ENCODE peak calls at places on chromosomes 12 and 14, in four cellular contexts. One of them, this sample, is unnamed.

GRCh38 chr12:56020437-56021189 is at the start of gene IKZF4:
- DNase-seq in stimulated activated naive CD8-positive, alpha-beta T cell treated with anti-CD3 and anti-CD28 coated beads, Interleukin-15, Interleukin-2, amounts not matched to agents 100 U/mL and 50 U/mL, for 24 hours: peak
- DNase-seq in activated B cell treated with CpG ODN at 0.5 μM for 24 hours: no peak
- DNase-seq in PC-3: no peak
- DNase-seq in this sample: no peak

GRCh38 chr12:29591140-29592020 is 93.9 kb upstream of the OVCH1 start:
- DNase-seq in stimulated activated naive CD8-positive, alpha-beta T cell treated with anti-CD3 and anti-CD28 coated beads, Interleukin-15, Interleukin-2, amounts not matched to agents 100 U/mL and 50 U/mL, for 24 hours: no peak
- DNase-seq in activated B cell treated with CpG ODN at 0.5 μM for 24 hours: no peak
- DNase-seq in PC-3: no peak
- DNase-seq in this sample: no peak

GRCh38 chr14:35254736-35255135 is 37.4 kb upstream of the PSMA6 start:
- DNase-seq in stimulated activated naive CD8-positive, alpha-beta T cell treated with anti-CD3 and anti-CD28 coated beads, Interleukin-15, Interleukin-2, amounts not matched to agents 100 U/mL and 50 U/mL, for 24 hours: peak
- DNase-seq in activated B cell treated with CpG ODN at 0.5 μM for 24 hours: no peak
- DNase-seq in PC-3: no peak
- DNase-seq in this sample: no peak

GRCh38 chr12:14768823-14769405 is 34.4 kb downstream of the WBP11 start:
- DNase-seq in stimulated activated naive CD8-positive, alpha-beta T cell treated with anti-CD3 and anti-CD28 coated beads, Interleukin-15, Interleukin-2, amounts not matched to agents 100 U/mL and 50 U/mL, for 24 hours: peak
- DNase-seq in activated B cell treated with CpG ODN at 0.5 μM for 24 hours: no peak
- DNase-seq in PC-3: peak
- DNase-seq in this sample: no peak

GRCh38 chr12:87302126-87302732 is 727.0 kb downstream of the C12orf50 start:
- DNase-seq in stimulated activated naive CD8-positive, alpha-beta T cell treated with anti-CD3 and anti-CD28 coated beads, Interleukin-15, Interleukin-2, amounts not matched to agents 100 U/mL and 50 U/mL, for 24 hours: no peak
- DNase-seq in activated B cell treated with CpG ODN at 0.5 μM for 24 hours: no peak
- DNase-seq in PC-3: no peak
- DNase-seq in this sample: no peak

GRCh38 chr14:58822856-58823255 is 185.1 kb downstream of the DACT1 start:
- DNase-seq in stimulated activated naive CD8-positive, alpha-beta T cell treated with anti-CD3 and anti-CD28 coated beads, Interleukin-15, Interleukin-2, amounts not matched to agents 100 U/mL and 50 U/mL, for 24 hours: no peak
- DNase-seq in activated B cell treated with CpG ODN at 0.5 μM for 24 hours: no peak
- DNase-seq in PC-3: no peak
- DNase-seq in this sample: no peak

GRCh38 chr12:3542911-3543310 is 51.9 kb downstream of the PRMT8 start:
- DNase-seq in stimulated activated naive CD8-positive, alpha-beta T cell treated with anti-CD3 and anti-CD28 coated beads, Interleukin-15, Interleukin-2, amounts not matched to agents 100 U/mL and 50 U/mL, for 24 hours: no peak
- DNase-seq in activated B cell treated with CpG ODN at 0.5 μM for 24 hours: no peak
- DNase-seq in PC-3: peak
- DNase-seq in this sample: no peak

GRCh38 chr14:79018846-79019245 is 848.7 kb downstream of the NRXN3 start:
- DNase-seq in stimulated activated naive CD8-positive, alpha-beta T cell treated with anti-CD3 and anti-CD28 coated beads, Interleukin-15, Interleukin-2, amounts not matched to agents 100 U/mL and 50 U/mL, for 24 hours: no peak
- DNase-seq in activated B cell treated with CpG ODN at 0.5 μM for 24 hours: no peak
- DNase-seq in PC-3: peak
- DNase-seq in this sample: no peak

GRCh38 chr12:122062832-122063690 is 15.5 kb upstream of the MLXIP start:
- DNase-seq in stimulated activated naive CD8-positive, alpha-beta T cell treated with anti-CD3 and anti-CD28 coated beads, Interleukin-15, Interleukin-2, amounts not matched to agents 100 U/mL and 50 U/mL, for 24 hours: no peak
- DNase-seq in activated B cell treated with CpG ODN at 0.5 μM for 24 hours: no peak
- DNase-seq in PC-3: peak
- DNase-seq in this sample: no peak

GRCh38 chr12:563250-563781 is 99.9 kb downstream of the NINJ2 start:
- DNase-seq in stimulated activated naive CD8-positive, alpha-beta T cell treated with anti-CD3 and anti-CD28 coated beads, Interleukin-15, Interleukin-2, amounts not matched to agents 100 U/mL and 50 U/mL, for 24 hours: peak
- DNase-seq in activated B cell treated with CpG ODN at 0.5 μM for 24 hours: no peak
- DNase-seq in PC-3: no peak
- DNase-seq in this sample: peak

GRCh38 chr12:94561943-94562411 is 88.4 kb downstream of the TMCC3 start:
- DNase-seq in stimulated activated naive CD8-positive, alpha-beta T cell treated with anti-CD3 and anti-CD28 coated beads, Interleukin-15, Interleukin-2, amounts not matched to agents 100 U/mL and 50 U/mL, for 24 hours: no peak
- DNase-seq in activated B cell treated with CpG ODN at 0.5 μM for 24 hours: no peak
- DNase-seq in PC-3: peak
- DNase-seq in this sample: no peak

GRCh38 chr12:32198555-32198954 is 91.9 kb downstream of the BICD1 start:
- DNase-seq in stimulated activated naive CD8-positive, alpha-beta T cell treated with anti-CD3 and anti-CD28 coated beads, Interleukin-15, Interleukin-2, amounts not matched to agents 100 U/mL and 50 U/mL, for 24 hours: no peak
- DNase-seq in activated B cell treated with CpG ODN at 0.5 μM for 24 hours: no peak
- DNase-seq in PC-3: peak
- DNase-seq in this sample: no peak

GRCh38 chr12:77998236-77998786 is 167.6 kb downstream of the NAV3 start:
- DNase-seq in stimulated activated naive CD8-positive, alpha-beta T cell treated with anti-CD3 and anti-CD28 coated beads, Interleukin-15, Interleukin-2, amounts not matched to agents 100 U/mL and 50 U/mL, for 24 hours: no peak
- DNase-seq in activated B cell treated with CpG ODN at 0.5 μM for 24 hours: no peak
- DNase-seq in PC-3: no peak
- DNase-seq in this sample: no peak

GRCh38 chr14:100048786-100049185 is 16.4 kb upstream of the EVL start:
- DNase-seq in stimulated activated naive CD8-positive, alpha-beta T cell treated with anti-CD3 and anti-CD28 coated beads, Interleukin-15, Interleukin-2, amounts not matched to agents 100 U/mL and 50 U/mL, for 24 hours: peak
- DNase-seq in activated B cell treated with CpG ODN at 0.5 μM for 24 hours: no peak
- DNase-seq in PC-3: no peak
- DNase-seq in this sample: no peak

GRCh38 chr14:73723799-73724621 is 9.8 kb upstream of the PNMA1 start:
- DNase-seq in stimulated activated naive CD8-positive, alpha-beta T cell treated with anti-CD3 and anti-CD28 coated beads, Interleukin-15, Interleukin-2, amounts not matched to agents 100 U/mL and 50 U/mL, for 24 hours: no peak
- DNase-seq in activated B cell treated with CpG ODN at 0.5 μM for 24 hours: no peak
- DNase-seq in PC-3: peak
- DNase-seq in this sample: peak

GRCh38 chr14:91078095-91078737 is 17.8 kb upstream of the RPS6KA5 start:
- DNase-seq in stimulated activated naive CD8-positive, alpha-beta T cell treated with anti-CD3 and anti-CD28 coated beads, Interleukin-15, Interleukin-2, amounts not matched to agents 100 U/mL and 50 U/mL, for 24 hours: peak
- DNase-seq in activated B cell treated with CpG ODN at 0.5 μM for 24 hours: no peak
- DNase-seq in PC-3: no peak
- DNase-seq in this sample: no peak

GRCh38 chr14:104298458-104298857 is 160.1 kb downstream of the KIF26A start:
- DNase-seq in stimulated activated naive CD8-positive, alpha-beta T cell treated with anti-CD3 and anti-CD28 coated beads, Interleukin-15, Interleukin-2, amounts not matched to agents 100 U/mL and 50 U/mL, for 24 hours: no peak
- DNase-seq in activated B cell treated with CpG ODN at 0.5 μM for 24 hours: no peak
- DNase-seq in PC-3: no peak
- DNase-seq in this sample: no peak

GRCh38 chr14:99410019-99410418 is 70.6 kb downstream of the SETD3 start:
- DNase-seq in stimulated activated naive CD8-positive, alpha-beta T cell treated with anti-CD3 and anti-CD28 coated beads, Interleukin-15, Interleukin-2, amounts not matched to agents 100 U/mL and 50 U/mL, for 24 hours: no peak
- DNase-seq in activated B cell treated with CpG ODN at 0.5 μM for 24 hours: no peak
- DNase-seq in PC-3: no peak
- DNase-seq in this sample: no peak

GRCh38 chr12:52093346-52093745 is 13.8 kb downstream of the SMIM41 start:
- DNase-seq in stimulated activated naive CD8-positive, alpha-beta T cell treated with anti-CD3 and anti-CD28 coated beads, Interleukin-15, Interleukin-2, amounts not matched to agents 100 U/mL and 50 U/mL, for 24 hours: no peak
- DNase-seq in activated B cell treated with CpG ODN at 0.5 μM for 24 hours: no peak
- DNase-seq in PC-3: no peak
- DNase-seq in this sample: no peak

GRCh38 chr12:130384234-130384633 is 46.5 kb downstream of the PIWIL1 start:
- DNase-seq in stimulated activated naive CD8-positive, alpha-beta T cell treated with anti-CD3 and anti-CD28 coated beads, Interleukin-15, Interleukin-2, amounts not matched to agents 100 U/mL and 50 U/mL, for 24 hours: no peak
- DNase-seq in activated B cell treated with CpG ODN at 0.5 μM for 24 hours: no peak
- DNase-seq in PC-3: no peak
- DNase-seq in this sample: no peak

GRCh38 chr14:50347521-50347920 is 35.4 kb downstream of the DMAC2L start:
- DNase-seq in stimulated activated naive CD8-positive, alpha-beta T cell treated with anti-CD3 and anti-CD28 coated beads, Interleukin-15, Interleukin-2, amounts not matched to agents 100 U/mL and 50 U/mL, for 24 hours: no peak
- DNase-seq in activated B cell treated with CpG ODN at 0.5 μM for 24 hours: no peak
- DNase-seq in PC-3: peak
- DNase-seq in this sample: no peak

GRCh38 chr12:113173081-113173698 is 12.1 kb downstream of the DDX54 start:
- DNase-seq in stimulated activated naive CD8-positive, alpha-beta T cell treated with anti-CD3 and anti-CD28 coated beads, Interleukin-15, Interleukin-2, amounts not matched to agents 100 U/mL and 50 U/mL, for 24 hours: no peak
- DNase-seq in activated B cell treated with CpG ODN at 0.5 μM for 24 hours: no peak
- DNase-seq in PC-3: no peak
- DNase-seq in this sample: no peak

GRCh38 chr14:85257287-85257686 is 272.7 kb upstream of the FLRT2 start:
- DNase-seq in stimulated activated naive CD8-positive, alpha-beta T cell treated with anti-CD3 and anti-CD28 coated beads, Interleukin-15, Interleukin-2, amounts not matched to agents 100 U/mL and 50 U/mL, for 24 hours: no peak
- DNase-seq in activated B cell treated with CpG ODN at 0.5 μM for 24 hours: no peak
- DNase-seq in PC-3: no peak
- DNase-seq in this sample: no peak

GRCh38 chr12:69022674-69023073 is 89.7 kb upstream of the CPM start:
- DNase-seq in stimulated activated naive CD8-positive, alpha-beta T cell treated with anti-CD3 and anti-CD28 coated beads, Interleukin-15, Interleukin-2, amounts not matched to agents 100 U/mL and 50 U/mL, for 24 hours: no peak
- DNase-seq in activated B cell treated with CpG ODN at 0.5 μM for 24 hours: no peak
- DNase-seq in PC-3: no peak
- DNase-seq in this sample: no peak

GRCh38 chr14:24316597-24316950 is 5.3 kb downstream of the LTB4R start:
- DNase-seq in stimulated activated naive CD8-positive, alpha-beta T cell treated with anti-CD3 and anti-CD28 coated beads, Interleukin-15, Interleukin-2, amounts not matched to agents 100 U/mL and 50 U/mL, for 24 hours: no peak
- DNase-seq in activated B cell treated with CpG ODN at 0.5 μM for 24 hours: no peak
- DNase-seq in PC-3: no peak
- DNase-seq in this sample: no peak

GRCh38 chr12:104603545-104603973 is 146.8 kb downstream of the CHST11 start:
- DNase-seq in stimulated activated naive CD8-positive, alpha-beta T cell treated with anti-CD3 and anti-CD28 coated beads, Interleukin-15, Interleukin-2, amounts not matched to agents 100 U/mL and 50 U/mL, for 24 hours: no peak
- DNase-seq in activated B cell treated with CpG ODN at 0.5 μM for 24 hours: no peak
- DNase-seq in PC-3: peak
- DNase-seq in this sample: no peak

GRCh38 chr12:51886021-51886710 is 1.7 kb upstream of the ANKRD33 start:
- DNase-seq in stimulated activated naive CD8-positive, alpha-beta T cell treated with anti-CD3 and anti-CD28 coated beads, Interleukin-15, Interleukin-2, amounts not matched to agents 100 U/mL and 50 U/mL, for 24 hours: peak
- DNase-seq in activated B cell treated with CpG ODN at 0.5 μM for 24 hours: no peak
- DNase-seq in PC-3: peak
- DNase-seq in this sample: peak

GRCh38 chr12:39616251-39616650 is 3.4 kb downstream of the ABCD2 start:
- DNase-seq in stimulated activated naive CD8-positive, alpha-beta T cell treated with anti-CD3 and anti-CD28 coated beads, Interleukin-15, Interleukin-2, amounts not matched to agents 100 U/mL and 50 U/mL, for 24 hours: no peak
- DNase-seq in activated B cell treated with CpG ODN at 0.5 μM for 24 hours: no peak
- DNase-seq in PC-3: no peak
- DNase-seq in this sample: no peak

GRCh38 chr12:24596768-24597388 is 352.0 kb downstream of the BCAT1 start:
- DNase-seq in stimulated activated naive CD8-positive, alpha-beta T cell treated with anti-CD3 and anti-CD28 coated beads, Interleukin-15, Interleukin-2, amounts not matched to agents 100 U/mL and 50 U/mL, for 24 hours: no peak
- DNase-seq in activated B cell treated with CpG ODN at 0.5 μM for 24 hours: no peak
- DNase-seq in PC-3: peak
- DNase-seq in this sample: peak

GRCh38 chr12:2501464-2502181 is 293.1 kb upstream of the FKBP4 start:
- DNase-seq in stimulated activated naive CD8-positive, alpha-beta T cell treated with anti-CD3 and anti-CD28 coated beads, Interleukin-15, Interleukin-2, amounts not matched to agents 100 U/mL and 50 U/mL, for 24 hours: no peak
- DNase-seq in activated B cell treated with CpG ODN at 0.5 μM for 24 hours: no peak
- DNase-seq in PC-3: no peak
- DNase-seq in this sample: no peak

GRCh38 chr12:57838594-57839302 is 7.8 kb downstream of the CTDSP2 start:
- DNase-seq in stimulated activated naive CD8-positive, alpha-beta T cell treated with anti-CD3 and anti-CD28 coated beads, Interleukin-15, Interleukin-2, amounts not matched to agents 100 U/mL and 50 U/mL, for 24 hours: peak
- DNase-seq in activated B cell treated with CpG ODN at 0.5 μM for 24 hours: no peak
- DNase-seq in PC-3: no peak
- DNase-seq in this sample: no peak

GRCh38 chr12:106999444-106999843 is 12.5 kb upstream of the MTERF2 start:
- DNase-seq in stimulated activated naive CD8-positive, alpha-beta T cell treated with anti-CD3 and anti-CD28 coated beads, Interleukin-15, Interleukin-2, amounts not matched to agents 100 U/mL and 50 U/mL, for 24 hours: no peak
- DNase-seq in activated B cell treated with CpG ODN at 0.5 μM for 24 hours: no peak
- DNase-seq in PC-3: no peak
- DNase-seq in this sample: no peak

GRCh38 chr12:110349521-110350151 is 53.9 kb downstream of the ANAPC7 start:
- DNase-seq in stimulated activated naive CD8-positive, alpha-beta T cell treated with anti-CD3 and anti-CD28 coated beads, Interleukin-15, Interleukin-2, amounts not matched to agents 100 U/mL and 50 U/mL, for 24 hours: peak
- DNase-seq in activated B cell treated with CpG ODN at 0.5 μM for 24 hours: no peak
- DNase-seq in PC-3: no peak
- DNase-seq in this sample: no peak

GRCh38 chr14:94591871-94592270 is 10.6 kb downstream of the SERPINA5 start:
- DNase-seq in stimulated activated naive CD8-positive, alpha-beta T cell treated with anti-CD3 and anti-CD28 coated beads, Interleukin-15, Interleukin-2, amounts not matched to agents 100 U/mL and 50 U/mL, for 24 hours: no peak
- DNase-seq in activated B cell treated with CpG ODN at 0.5 μM for 24 hours: no peak
- DNase-seq in PC-3: no peak
- DNase-seq in this sample: no peak

GRCh38 chr14:100292776-100293461 is 13.3 kb downstream of the SLC25A29 start:
- DNase-seq in stimulated activated naive CD8-positive, alpha-beta T cell treated with anti-CD3 and anti-CD28 coated beads, Interleukin-15, Interleukin-2, amounts not matched to agents 100 U/mL and 50 U/mL, for 24 hours: no peak
- DNase-seq in activated B cell treated with CpG ODN at 0.5 μM for 24 hours: no peak
- DNase-seq in PC-3: no peak
- DNase-seq in this sample: no peak

GRCh38 chr12:71152838-71153237 is 5.0 kb downstream of the TSPAN8 start:
- DNase-seq in stimulated activated naive CD8-positive, alpha-beta T cell treated with anti-CD3 and anti-CD28 coated beads, Interleukin-15, Interleukin-2, amounts not matched to agents 100 U/mL and 50 U/mL, for 24 hours: no peak
- DNase-seq in activated B cell treated with CpG ODN at 0.5 μM for 24 hours: no peak
- DNase-seq in PC-3: peak
- DNase-seq in this sample: no peak

GRCh38 chr12:19482036-19482435 is 42.7 kb downstream of the AEBP2 start:
- DNase-seq in stimulated activated naive CD8-positive, alpha-beta T cell treated with anti-CD3 and anti-CD28 coated beads, Interleukin-15, Interleukin-2, amounts not matched to agents 100 U/mL and 50 U/mL, for 24 hours: no peak
- DNase-seq in activated B cell treated with CpG ODN at 0.5 μM for 24 hours: no peak
- DNase-seq in PC-3: no peak
- DNase-seq in this sample: no peak

GRCh38 chr12:69241444-69242092 is 2.2 kb downstream of the CPSF6 start:
- DNase-seq in stimulated activated naive CD8-positive, alpha-beta T cell treated with anti-CD3 and anti-CD28 coated beads, Interleukin-15, Interleukin-2, amounts not matched to agents 100 U/mL and 50 U/mL, for 24 hours: no peak
- DNase-seq in activated B cell treated with CpG ODN at 0.5 μM for 24 hours: no peak
- DNase-seq in PC-3: no peak
- DNase-seq in this sample: no peak

GRCh38 chr12:125403145-125403789 is 338.0 kb downstream of the AACS start:
- DNase-seq in stimulated activated naive CD8-positive, alpha-beta T cell treated with anti-CD3 and anti-CD28 coated beads, Interleukin-15, Interleukin-2, amounts not matched to agents 100 U/mL and 50 U/mL, for 24 hours: no peak
- DNase-seq in activated B cell treated with CpG ODN at 0.5 μM for 24 hours: no peak
- DNase-seq in PC-3: peak
- DNase-seq in this sample: peak

GRCh38 chr14:61565836-61566536 is 129.3 kb upstream of the HIF1A start:
- DNase-seq in stimulated activated naive CD8-positive, alpha-beta T cell treated with anti-CD3 and anti-CD28 coated beads, Interleukin-15, Interleukin-2, amounts not matched to agents 100 U/mL and 50 U/mL, for 24 hours: no peak
- DNase-seq in activated B cell treated with CpG ODN at 0.5 μM for 24 hours: no peak
- DNase-seq in PC-3: peak
- DNase-seq in this sample: no peak

This sample was measured in astrocyte of the cerebellum.